ENCODE peak calls at places on chromosomes 1 and 21, in four cellular contexts. K is IMR-90, R is A549, W is K562. C is an unnamed sample.

GRCh38 chr1:184387069-184387870 is 441 bp downstream of the C1orf21 start:
- DNase-seq in K (peak; percentile 28), R (no peak), W (no peak), C (no peak)

GRCh38 chr1:14369526-14370213 is 228.8 kb upstream of the KAZN start:
- DNase-seq in K (no peak), R (no peak), W (no peak), C (no peak)

GRCh38 chr1:248855580-248855979 is 3.3 kb downstream of the ZNF692 start:
- DNase-seq in K (no peak), R (no peak), W (no peak), C (no peak)

GRCh38 chr1:207619833-207620572 is 24.9 kb upstream of the CR1L start:
- DNase-seq in K (peak; percentile 51), R (peak; percentile 28), W (peak; percentile 59), C (peak; percentile 63)

GRCh38 chr1:29706936-29707335 is 470.6 kb downstream of the PTPRU start:
- DNase-seq in K (peak; percentile 44), R (peak; percentile 32), W (peak; percentile 68), C (peak; percentile 87)

GRCh38 chr21:39114871-39115658 is 68.2 kb downstream of the PSMG1 start:
- DNase-seq in K (peak; percentile 74), R (no peak), W (peak; percentile 6), C (no peak)

GRCh38 chr1:156664949-156665411 is 12.2 kb downstream of the NES start:
- DNase-seq in K (no peak), R (no peak), W (peak; percentile 57), C (no peak)

GRCh38 chr1:30058966-30059365 is 664.4 kb downstream of the MATN1 start:
- DNase-seq in K (peak; percentile 90), R (peak; percentile 33), W (no peak), C (peak; percentile 34)

GRCh38 chr1:151192047-151192446 is 2.0 kb upstream of the VPS72 start:
- DNase-seq in K (no peak), R (no peak), W (no peak), C (no peak)

GRCh38 chr1:172390620-172391491 is 29.6 kb upstream of the C1orf105 start:
- DNase-seq in K (no peak), R (no peak), W (no peak), C (no peak)

GRCh38 chr1:64192290-64192689 is 11.1 kb upstream of the UBE2U start:
- DNase-seq in K (no peak), R (no peak), W (no peak), C (no peak)

GRCh38 chr1:28249013-28249870 is 10.1 kb upstream of the SESN2 start:
- DNase-seq in K (peak; percentile 70), R (peak; percentile 57), W (peak; percentile 57), C (peak; percentile 40)

GRCh38 chr21:42463861-42464515 is 32.0 kb downstream of the RSPH1 start:
- DNase-seq in K (peak; percentile 68), R (no peak), W (peak; percentile 76), C (peak; percentile 61)

GRCh38 chr1:60863131-60863530 is 219.2 kb upstream of the NFIA start:
- DNase-seq in K (no peak), R (no peak), W (no peak), C (no peak)

GRCh38 chr1:46309401-46310159 is 6.1 kb downstream of the UQCRH start:
- DNase-seq in K (no peak), R (no peak), W (no peak), C (no peak)

GRCh38 chr1:113391643-113392271 is 1.4 kb downstream of the MAGI3 start:
- DNase-seq in K (no peak), R (no peak), W (no peak), C (no peak)

GRCh38 chr1:225470210-225470609 is 42.4 kb upstream of the LBR start:
- DNase-seq in K (no peak), R (no peak), W (no peak), C (no peak)

GRCh38 chr1:162660598-162660997 is 28.3 kb downstream of the DDR2 start:
- DNase-seq in K (no peak), R (no peak), W (no peak), C (no peak)

GRCh38 chr1:10892138-10893065 is 96.0 kb upstream of the CASZ1 start:
- DNase-seq in K (no peak), R (no peak), W (no peak), C (no peak)

GRCh38 chr1:5725855-5726585 is 266.2 kb downstream of the NPHP4 start:
- DNase-seq in K (no peak), R (no peak), W (no peak), C (no peak)

GRCh38 chr21:18549214-18549905 is 145.8 kb upstream of the TMPRSS15 start:
- DNase-seq in K (no peak), R (no peak), W (no peak), C (no peak)

GRCh38 chr1:183234660-183235476 is 48.8 kb downstream of the LAMC2 start:
- DNase-seq in K (peak; percentile 98), R (peak; percentile 70), W (peak; percentile 34), C (peak; percentile 88)

GRCh38 chr1:162069334-162070093 is at the start of gene NOS1AP:
- DNase-seq in K (no peak), R (peak; percentile 62), W (peak; percentile 87), C (peak; percentile 89)

GRCh38 chr1:151716771-151717631 is at the start of gene CELF3:
- DNase-seq in K (no peak), R (no peak), W (peak; percentile 82), C (peak; percentile 72)

GRCh38 chr1:228494044-228494353 is 6.8 kb downstream of the RNF187 start:
- DNase-seq in K (no peak), R (no peak), W (no peak), C (no peak)

GRCh38 chr1:198462365-198463025 is 78.0 kb downstream of the ATP6V1G3 start:
- DNase-seq in K (peak; percentile 55), R (no peak), W (no peak), C (no peak)

GRCh38 chr1:56835657-56836056 is 16.5 kb upstream of the FYB2 start:
- DNase-seq in K (no peak), R (no peak), W (no peak), C (no peak)

GRCh38 chr1:41429641-41430035 is 54.8 kb downstream of the EDN2 start:
- DNase-seq in K (no peak), R (no peak), W (no peak), C (no peak)

GRCh38 chr1:41433501-41433900 is 51.0 kb downstream of the EDN2 start:
- DNase-seq in K (no peak), R (no peak), W (no peak), C (no peak)

GRCh38 chr1:41434306-41434705 is 50.2 kb downstream of the EDN2 start:
- DNase-seq in K (no peak), R (no peak), W (no peak), C (no peak)

GRCh38 chr1:41432481-41433280 is 51.8 kb downstream of the EDN2 start:
- DNase-seq in K (peak; percentile 76), R (peak; percentile 87), W (peak; percentile 93), C (peak; percentile 90)

DNA sequence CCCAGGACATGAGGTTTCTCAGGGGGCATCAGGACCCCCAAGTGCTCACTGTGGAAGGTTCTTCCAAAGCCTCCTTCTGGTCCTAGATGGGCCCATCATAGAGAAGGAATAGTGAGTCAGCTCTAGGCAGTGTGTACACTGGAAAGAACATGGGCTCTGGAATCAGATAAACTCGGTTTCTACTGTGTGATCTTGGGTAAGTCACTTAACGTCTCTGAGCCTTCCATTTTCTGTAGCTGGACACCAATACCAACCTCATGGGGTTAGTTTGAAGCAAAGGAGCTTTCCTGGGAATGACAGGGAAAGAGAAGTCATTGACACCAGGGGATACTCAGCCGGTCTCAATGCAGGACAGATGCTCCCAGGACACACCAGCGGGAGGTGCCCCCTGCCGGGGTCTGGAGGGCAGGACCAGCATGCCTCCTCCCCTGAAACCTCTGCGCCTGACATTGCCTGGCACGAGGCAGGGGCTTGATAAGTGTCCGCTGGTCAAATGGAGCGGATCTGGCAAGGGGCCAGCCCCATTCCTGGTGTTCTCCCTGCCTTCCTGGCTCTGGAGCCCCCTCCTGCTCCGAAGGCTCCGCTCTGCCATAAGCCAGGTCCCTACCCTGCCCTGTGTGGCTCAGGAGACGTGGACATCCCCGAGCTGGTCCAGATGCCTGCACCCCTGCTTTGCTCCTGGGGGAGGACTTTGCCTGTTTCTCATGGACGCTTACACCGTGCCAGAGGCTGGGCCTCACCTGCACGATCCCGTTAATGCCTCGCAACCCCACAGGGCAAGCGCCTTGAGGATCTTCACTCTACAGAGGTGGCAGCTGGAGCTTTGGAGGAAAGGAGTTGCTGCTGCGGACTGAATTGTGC is 52.8 kb downstream of the EDN2 start:
- DNase-seq in K (no peak), R (no peak), W (no peak), C (no peak)
- TF ChIP-seq BHLHE40 in K (no peak), R (no peak), W (no peak), C (no peak)

GRCh38 chr1:185645686-185646085 is 88.5 kb upstream of the HMCN1 start:
- DNase-seq in K (peak; percentile 2), R (no peak), W (no peak), C (no peak)

GRCh38 chr1:185648858-185649589 is 85.2 kb upstream of the HMCN1 start:
- DNase-seq in K (no peak), R (no peak), W (no peak), C (no peak)

GRCh38 chr1:185644531-185644930 is 89.7 kb upstream of the HMCN1 start:
- DNase-seq in K (no peak), R (no peak), W (no peak), C (no peak)

GRCh38 chr1:185645201-185645640 is 89.0 kb upstream of the HMCN1 start:
- DNase-seq in K (no peak), R (no peak), W (no peak), C (no peak)

GRCh38 chr1:185646202-185646683 is 87.9 kb upstream of the HMCN1 start:
- DNase-seq in K (peak; percentile 98), R (peak; percentile 68), W (no peak), C (peak; percentile 46)
- TF ChIP-seq BHLHE40 in K (no peak), R (no peak), W (no peak), C (no peak)

GRCh38 chr1:81695741-81696140 is 105.0 kb upstream of the ADGRL2 start:
- DNase-seq in K (peak; percentile 81), R (no peak), W (no peak), C (no peak)
- TF ChIP-seq BHLHE40 in K (no peak), R (no peak), W (no peak), C (no peak)

DNA sequence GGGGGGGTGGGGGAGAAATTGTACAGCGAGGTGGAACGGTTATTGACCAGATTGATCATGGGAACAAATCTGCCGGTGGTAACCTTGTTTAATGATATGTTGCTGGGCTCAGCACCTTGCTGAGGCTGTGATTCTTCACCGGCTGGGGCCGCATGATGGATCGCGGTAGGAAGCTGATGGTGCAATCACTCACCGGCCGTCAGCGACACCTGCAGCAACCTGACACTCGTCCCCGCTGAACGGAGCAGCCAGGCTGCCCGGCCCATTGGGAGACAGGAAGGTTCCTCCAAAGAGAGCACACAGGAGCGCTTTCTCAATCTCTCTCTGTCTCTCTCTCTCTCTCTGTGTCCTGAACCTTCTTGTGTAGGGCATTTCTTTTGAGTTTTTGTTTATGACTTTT is 128.5 kb upstream of the RRP15 start:
- DNase-seq in K (no peak), R (no peak), W (no peak), C (peak; percentile 12)
- TF ChIP-seq BHLHE40 in K (no peak), R (no peak), W (no peak), C (no peak)

GRCh38 chr1:26373281-26373680 is 731 bp upstream of the ZNF683 start:
- DNase-seq in K (no peak), R (no peak), W (no peak), C (no peak)
- TF ChIP-seq BHLHE40 in K (no peak), R (no peak), W (no peak), C (no peak)

GRCh38 chr1:179779645-179780272 is 36.7 kb downstream of the FAM163A start:
- DNase-seq in K (no peak), R (no peak), W (no peak), C (no peak)
- TF ChIP-seq BHLHE40 in K (no peak), R (no peak), W (no peak), C (no peak)

GRCh38 chr1:920008-920407 is 3.7 kb upstream of the SAMD11 start:
- DNase-seq in K (no peak), R (no peak), W (no peak), C (no peak)
- TF ChIP-seq BHLHE40 in K (no peak), R (no peak), W (no peak), C (no peak)

C was measured in HEK293T.